ENCODE peak calls at places on chromosomes 3 and 15, in nine cellular contexts. X, G, B, M, A, D, V, E and U are unnamed samples. For H3K27me3, the result is how much of the 10 kb centered on the place peaks cover.

GRCh38 chr3:157123621-157124020 is 36.3 kb downstream of the CCNL1 start:
- DNase-seq in A (no peak), B (no peak), G (no peak), V (no peak), D (no peak), E (no peak), M (no peak), X (no peak), U (no peak)

GRCh38 chr3:62361824-62362223 is 11.5 kb downstream of the FEZF2 start:
- DNase-seq in X (no peak), B (no peak), E (no peak), A (no peak), G (no peak), D (peak), V (no peak), M (peak), U (no peak)

GRCh38 chr3:30760040-30760439 is 134.4 kb downstream of the GADL1 start:
- DNase-seq in G (no peak), M (no peak), E (no peak), D (no peak), X (no peak), V (no peak), A (no peak), B (no peak), U (no peak)

GRCh38 chr3:83224101-83224868 is 1462.8 kb upstream of the GBE1 start:
- DNase-seq in V (no peak), A (no peak), D (no peak), G (no peak), M (no peak), E (no peak), B (no peak), X (no peak), U (no peak)

GRCh38 chr15:100515758-100516157 is 13.0 kb downstream of the CERS3 start:
- DNase-seq in B (no peak), D (no peak), A (no peak), E (no peak), V (no peak), M (peak), X (no peak), G (no peak), U (no peak)

GRCh38 chr3:183513046-183513706 is 42.3 kb downstream of the KLHL6 start:
- DNase-seq in E (no peak), G (no peak), B (no peak), A (no peak), X (no peak), M (no peak), V (no peak), D (no peak), U (no peak)

GRCh38 chr3:168364992-168365391 is 269.3 kb upstream of the GOLIM4 start:
- DNase-seq in M (no peak), V (no peak), E (no peak), G (no peak), D (no peak), A (no peak), B (no peak), X (no peak), U (no peak)

GRCh38 chr3:17672506-17672905 is 69.9 kb downstream of the TBC1D5 start:
- DNase-seq in X (no peak), A (no peak), D (no peak), M (no peak), G (no peak), B (no peak), V (no peak), E (no peak), U (no peak)

GRCh38 chr3:116444819-116445290 is 432 bp downstream of the LSAMP start:
- DNase-seq in B (peak), M (no peak), X (no peak), G (peak), E (no peak), V (no peak), D (no peak), A (no peak), U (no peak)

GRCh38 chr15:82064824-82065223 is 19.0 kb upstream of the MEX3B start:
- DNase-seq in D (no peak), G (no peak), B (no peak), V (no peak), X (no peak), M (no peak), A (no peak), E (no peak), U (no peak)

GRCh38 chr3:14451844-14452533 is 49.6 kb downstream of the SLC6A6 start:
- DNase-seq in D (no peak), V (peak), X (peak), M (no peak), E (peak), G (peak), A (peak), B (no peak), U (peak)

GRCh38 chr15:65212097-65212496 is 824 bp upstream of the CILP start:
- DNase-seq in B (peak), E (peak), X (no peak), V (no peak), A (no peak), D (peak), M (no peak), G (peak), U (no peak)

GRCh38 chr3:67357610-67358458 is 296.6 kb downstream of the SUCLG2 start:
- DNase-seq in M (no peak), V (no peak), E (peak), G (peak), B (peak), D (no peak), A (no peak), X (no peak), U (no peak)

GRCh38 chr3:140499114-140499757 is 178.6 kb upstream of the TRIM42 start:
- DNase-seq in G (no peak), B (no peak), V (no peak), A (no peak), X (no peak), E (peak), D (no peak), M (peak), U (no peak)

GRCh38 chr3:170244566-170244965 is 22.3 kb downstream of the PRKCI start:
- DNase-seq in A (no peak), D (no peak), X (no peak), E (no peak), G (no peak), B (no peak), M (no peak), V (no peak), U (no peak)
- TF ChIP-seq EP300 in A (no peak), D (no peak), X (no peak), E (no peak), G (no peak), B (no peak), M (no peak), V (no peak), U (no peak)

DNA sequence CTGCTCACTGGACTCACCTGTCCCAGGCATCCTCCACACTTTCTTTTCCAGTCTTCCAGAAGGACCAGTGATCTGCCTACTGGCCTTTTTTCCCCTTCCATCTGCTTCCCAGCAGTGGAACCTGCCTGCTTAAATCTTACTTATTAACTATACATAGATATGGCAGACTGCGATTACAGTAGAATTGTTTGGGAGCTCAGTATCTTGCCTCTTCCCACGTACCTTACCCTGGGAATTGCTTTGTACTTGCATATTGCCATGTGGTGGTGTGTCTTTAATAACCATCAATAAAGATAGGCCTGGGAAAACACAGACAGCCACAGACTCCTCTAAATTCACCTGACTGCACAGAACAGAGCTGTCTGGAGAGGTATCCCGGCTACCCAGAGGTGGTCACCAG is 11.7 kb upstream of the HES1 start:
- DNase-seq in D (no peak), E (no peak), V (no peak), M (no peak), X (no peak), B (no peak), G (peak), A (no peak), U (no peak)
- H3K27me3 ChIP-seq in D (under half), E (under half), V (under half), M (under half), X (under half), B (under half), G (under half), A (under half), U (under half)

GRCh38 chr15:96052572-96053038 is 277.9 kb upstream of the NR2F2 start:
- DNase-seq in E (no peak), M (no peak), D (no peak), X (no peak), B (peak), V (no peak), A (no peak), G (no peak), U (no peak)
- H3K27ac ChIP-seq in E (no peak), M (peak), D (peak), X (peak), B (no peak), V (peak), A (no peak), G (no peak), U (no peak)

GRCh38 chr3:71226565-71227281 is 356.8 kb downstream of the FOXP1 start:
- DNase-seq in A (no peak), D (peak), V (no peak), M (no peak), E (no peak), X (no peak), B (no peak), G (no peak), U (no peak)
- TF ChIP-seq EP300 in A (no peak), D (no peak), V (no peak), M (no peak), E (no peak), X (no peak), B (no peak), G (no peak), U (no peak)

GRCh38 chr15:77714023-77714422 is 81.3 kb upstream of the LINGO1 start:
- DNase-seq in M (no peak), B (no peak), D (no peak), E (no peak), X (no peak), G (no peak), A (no peak), V (no peak), U (no peak)
- H3K27me3 ChIP-seq in M (under half), B (under half), D (under half), E (under half), X (under half), G (under half), A (under half), V (under half), U (under half)